ENCODE peak calls at places on chromosomes 16 and 17, in four cellular contexts. N is neuronal stem cell; B is tibial nerve; F is CD8-positive, alpha-beta memory T cell. P is an unnamed sample.

GRCh38 chr17:74746922-74747321 is 1.5 kb upstream of the NHERF1 start:
- DNase-seq in N (no peak), B (no peak), F (no peak), P (peak; percentile 48)

GRCh38 chr17:298791-299450 is 53.7 kb downstream of the RPH3AL start:
- DNase-seq in N (no peak), B (peak; percentile 42), F (no peak), P (no peak)

GRCh38 chr16:1793578-1794220 is at the start of gene IGFALS:
- DNase-seq in N (no peak), B (no peak), F (no peak), P (no peak)

GRCh38 chr17:34736611-34737010 is 157.2 kb downstream of the TMEM132E start:
- DNase-seq in N (no peak), B (no peak), F (no peak), P (no peak)

GRCh38 chr17:75231741-75232464 is 26.4 kb downstream of the NUP85 start:
- DNase-seq in N (no peak), B (no peak), F (no peak), P (no peak)

GRCh38 chr16:23521037-23521743 is 10.9 kb upstream of the GGA2 start:
- DNase-seq in N (no peak), B (no peak), F (no peak), P (no peak)

GRCh38 chr17:63676540-63676933 is 23.4 kb downstream of the LIMD2 start:
- DNase-seq in N (no peak), B (no peak), F (no peak), P (no peak)

GRCh38 chr17:57956311-57957119 is 1.3 kb upstream of the CUEDC1 start:
- DNase-seq in N (no peak), B (no peak), F (peak; percentile 64), P (no peak)

GRCh38 chr16:8551388-8552332 is 38.7 kb downstream of the TMEM114 start:
- DNase-seq in N (no peak), B (no peak), F (no peak), P (no peak)

GRCh38 chr17:44792276-44792675 is 33.5 kb downstream of the ADAM11 start:
- DNase-seq in N (no peak), B (no peak), F (no peak), P (peak; percentile 35)

GRCh38 chr17:80146121-80147034 is 550 bp downstream of the EIF4A3 start:
- DNase-seq in N (peak; percentile 42), B (no peak), F (peak; percentile 11), P (peak; percentile 28)

GRCh38 chr17:3482851-3483250 is 7.1 kb downstream of the ASPA start:
- DNase-seq in N (no peak), B (no peak), F (no peak), P (no peak)

GRCh38 chr16:57299009-57299718 is 14.7 kb upstream of the PLLP start:
- DNase-seq in N (no peak), B (no peak), F (no peak), P (no peak)

GRCh38 chr17:17823433-17824118 is 13.2 kb downstream of the SREBF1 start:
- DNase-seq in N (peak; percentile 89), B (peak; percentile 77), F (peak; percentile 82), P (peak; percentile 96)

GRCh38 chr16:19886061-19886792 is 1.6 kb upstream of the GPRC5B start:
- DNase-seq in N (peak; percentile 68), B (peak; percentile 75), F (peak; percentile 65), P (peak; percentile 85)

GRCh38 chr16:55257971-55258613 is 65.9 kb upstream of the IRX6 start:
- DNase-seq in N (peak; percentile 49), B (no peak), F (no peak), P (peak; percentile 61)

GRCh38 chr17:81138500-81138899 is 26.8 kb upstream of the PVALEF start:
- DNase-seq in N (no peak), B (no peak), F (no peak), P (no peak)

GRCh38 chr17:58156839-58157803 is 8.9 kb downstream of the OR4D1 start:
- DNase-seq in N (peak; percentile 48), B (no peak), F (peak; percentile 55), P (peak; percentile 65)

GRCh38 chr16:88390760-88391496 is 8.2 kb downstream of the ZNF469 start:
- DNase-seq in N (no peak), B (no peak), F (no peak), P (no peak)

DNA sequence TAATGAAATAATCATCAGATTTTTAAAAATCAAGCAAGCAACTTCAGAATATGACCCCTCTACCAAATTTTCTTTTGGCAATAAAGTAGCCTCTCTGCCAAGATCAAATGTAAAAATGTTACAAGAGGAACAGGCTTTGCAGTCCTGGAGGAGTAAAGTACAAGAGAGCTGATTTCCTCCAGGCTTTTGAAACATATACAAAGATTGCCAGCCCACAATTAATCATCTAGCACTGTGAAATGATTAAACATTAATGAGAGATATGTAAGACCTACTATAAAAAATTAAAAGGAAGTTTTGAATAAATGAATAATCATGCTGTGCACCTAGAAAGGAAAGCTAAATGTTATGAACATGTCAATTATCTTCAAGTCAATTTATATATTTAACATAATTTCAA is 26.3 kb downstream of the TXNDC11 start:
- DNase-seq in N (no peak), B (no peak), F (no peak), P (no peak)
- H3K36me3 ChIP-seq in N (peaks cover 8% of the 10 kb centered on the region), B (peaks cover 2% of the 10 kb centered on the region), F (peaks cover 26% of the 10 kb centered on the region), P (peaks cover 21% of the 10 kb centered on the region)

GRCh38 chr17:77675816-77676799 is 282.4 kb upstream of the TNRC6C start:
- DNase-seq in N (peak; percentile 26), B (no peak), F (no peak), P (peak; percentile 29)
- H3K27me3 ChIP-seq in N (peaks cover 9% of the 10 kb centered on the region), B (peaks cover 6% of the 10 kb centered on the region), F (no peaks in the 10 kb centered on the region), P (no peaks in the 10 kb centered on the region)

GRCh38 chr16:4830408-4830807 is 16.7 kb downstream of the GLYR1 start:
- DNase-seq in N (no peak), B (no peak), F (no peak), P (peak; percentile 56)
- H3K36me3 ChIP-seq in N (peaks cover 51% of the 10 kb centered on the region), B (no peaks in the 10 kb centered on the region), F (peaks cover 64% of the 10 kb centered on the region), P (peaks cover 24% of the 10 kb centered on the region)

DNA sequence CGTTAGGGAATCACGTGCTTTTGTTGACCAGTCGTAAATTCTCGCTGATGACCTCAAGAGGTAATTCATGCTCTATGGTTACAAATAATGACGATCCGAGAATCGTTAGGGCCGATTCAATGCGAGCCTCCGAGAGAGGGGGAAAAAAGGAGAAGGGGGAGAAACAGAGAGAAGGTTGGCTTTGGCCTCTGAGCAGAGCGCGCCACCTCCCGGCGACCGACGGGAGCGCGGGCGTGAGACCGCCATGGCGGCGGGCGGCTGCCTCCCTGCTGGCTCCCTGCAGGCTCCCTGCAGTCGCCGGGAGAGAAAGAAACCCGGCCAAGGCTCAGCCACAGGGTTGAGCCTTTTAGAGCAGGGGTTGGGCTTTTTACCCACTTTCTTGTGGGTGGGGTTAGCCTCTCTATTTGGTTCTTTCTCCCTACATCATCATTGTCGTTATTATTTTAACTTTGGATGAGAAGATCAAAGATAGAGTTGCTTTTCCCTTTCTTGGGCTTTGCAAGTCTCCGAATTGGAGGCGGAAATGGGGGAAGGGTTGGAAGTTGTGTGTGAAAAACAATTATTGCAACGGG is 347 bp upstream of the HOXB5 start:
- DNase-seq in N (peak; percentile 76), B (peak; percentile 46), F (peak; percentile 70), P (peak; percentile 75)
- H3K27me3 ChIP-seq in N (peaks cover 100% of the 10 kb centered on the region), B (peaks cover 100% of the 10 kb centered on the region), F (peaks cover 55% of the 10 kb centered on the region), P (peaks cover 100% of the 10 kb centered on the region)